ENCODE peak calls at places on chromosome 10, in four cellular contexts. One of them, this sample, is unnamed.

GRCh38 chr10:60952846-60953220 is 8.8 kb upstream of the RHOBTB1 start:
- DNase-seq in heart left ventricle: no peak
- DNase-seq in stomach: no peak
- DNase-seq in A549: no peak
- DNase-seq in this sample: no peak

GRCh38 chr10:97270523-97271154 is 21.8 kb downstream of the ARHGAP19 start:
- DNase-seq in A549: no peak
- DNase-seq in heart left ventricle: no peak
- DNase-seq in stomach: no peak
- DNase-seq in this sample: no peak

GRCh38 chr10:77087406-77087805 is 550.2 kb downstream of the KCNMA1 start:
- DNase-seq in stomach: no peak
- DNase-seq in heart left ventricle: no peak
- DNase-seq in A549: no peak
- DNase-seq in this sample: no peak

GRCh38 chr10:38007551-38007950 is 2.9 kb upstream of the ZNF33A start:
- DNase-seq in A549: no peak
- DNase-seq in stomach: no peak
- DNase-seq in heart left ventricle: no peak
- DNase-seq in this sample: no peak

GRCh38 chr10:118511720-118512119 is 83.7 kb downstream of the PRLHR start:
- DNase-seq in heart left ventricle: no peak
- DNase-seq in A549: no peak
- DNase-seq in stomach: no peak
- DNase-seq in this sample: no peak

GRCh38 chr10:4390219-4390618 is 435.8 kb upstream of the AKR1E2 start:
- DNase-seq in A549: no peak
- DNase-seq in heart left ventricle: no peak
- DNase-seq in stomach: no peak
- DNase-seq in this sample: no peak

GRCh38 chr10:63753807-63754206 is 232.6 kb downstream of the REEP3 start:
- DNase-seq in heart left ventricle: no peak
- DNase-seq in stomach: no peak
- DNase-seq in A549: no peak
- DNase-seq in this sample: no peak

GRCh38 chr10:7606977-7607404 is 59.8 kb downstream of the ITIH5 start:
- DNase-seq in heart left ventricle: no peak
- DNase-seq in stomach: no peak
- DNase-seq in A549: no peak
- DNase-seq in this sample: peak; percentile 58

GRCh38 chr10:71740069-71740468 is 20.5 kb upstream of the C10orf105 start:
- DNase-seq in A549: no peak
- DNase-seq in heart left ventricle: no peak
- DNase-seq in stomach: no peak
- DNase-seq in this sample: no peak

GRCh38 chr10:3886666-3887251 is 101.8 kb upstream of the KLF6 start:
- DNase-seq in stomach: no peak
- DNase-seq in heart left ventricle: no peak
- DNase-seq in A549: peak; percentile 68
- DNase-seq in this sample: no peak

GRCh38 chr10:74063256-74063655 is 65.3 kb downstream of the VCL start:
- DNase-seq in A549: no peak
- DNase-seq in heart left ventricle: no peak
- DNase-seq in stomach: no peak
- DNase-seq in this sample: no peak

GRCh38 chr10:117246997-117247667 is 6.2 kb downstream of the SLC18A2 start:
- DNase-seq in heart left ventricle: no peak
- DNase-seq in stomach: no peak
- DNase-seq in A549: no peak
- DNase-seq in this sample: no peak

GRCh38 chr10:82981137-82981723 is 1106.2 kb downstream of the NRG3 start:
- DNase-seq in heart left ventricle: no peak
- DNase-seq in A549: no peak
- DNase-seq in stomach: no peak
- DNase-seq in this sample: no peak

GRCh38 chr10:84654671-84655070 is 326.3 kb downstream of the CCSER2 start:
- DNase-seq in heart left ventricle: no peak
- DNase-seq in A549: no peak
- DNase-seq in stomach: no peak
- DNase-seq in this sample: no peak

GRCh38 chr10:112898540-112899395 is 51.3 kb upstream of the TCF7L2 start:
- DNase-seq in stomach: peak; percentile 66
- DNase-seq in heart left ventricle: no peak
- DNase-seq in A549: peak; percentile 81
- DNase-seq in this sample: no peak

GRCh38 chr10:104307576-104308438 is 30.5 kb downstream of the ITPRIP start:
- DNase-seq in A549: no peak
- DNase-seq in heart left ventricle: no peak
- DNase-seq in stomach: no peak
- DNase-seq in this sample: no peak

GRCh38 chr10:102408081-102408727 is 10.4 kb downstream of the PSD start:
- DNase-seq in heart left ventricle: no peak
- DNase-seq in stomach: no peak
- DNase-seq in A549: no peak
- DNase-seq in this sample: no peak

GRCh38 chr10:89625041-89625765 is 19.8 kb downstream of the PANK1 start:
- DNase-seq in A549: no peak
- DNase-seq in stomach: no peak
- DNase-seq in heart left ventricle: no peak
- DNase-seq in this sample: no peak

GRCh38 chr10:116146374-116146773 is 126.6 kb downstream of the GFRA1 start:
- DNase-seq in A549: no peak
- DNase-seq in stomach: no peak
- DNase-seq in heart left ventricle: no peak
- DNase-seq in this sample: no peak

GRCh38 chr10:89342219-89342966 is 14.6 kb downstream of the IFIT3 start:
- DNase-seq in stomach: no peak
- DNase-seq in heart left ventricle: no peak
- DNase-seq in A549: peak; percentile 28
- DNase-seq in this sample: no peak

GRCh38 chr10:14879055-14879800 is 562 bp downstream of the SUV39H2 start:
- DNase-seq in stomach: no peak
- DNase-seq in heart left ventricle: no peak
- DNase-seq in A549: peak; percentile 33
- DNase-seq in this sample: no peak

GRCh38 chr10:12212454-12212853 is 16.5 kb downstream of the CDC123 start:
- DNase-seq in heart left ventricle: no peak
- DNase-seq in stomach: no peak
- DNase-seq in A549: no peak
- DNase-seq in this sample: no peak

GRCh38 chr10:73997479-73997805 is 474 bp upstream of the VCL start:
- DNase-seq in A549: peak; percentile 52
- DNase-seq in heart left ventricle: no peak
- DNase-seq in stomach: no peak
- DNase-seq in this sample: no peak

GRCh38 chr10:88999629-89000028 is 9.0 kb downstream of the FAS start:
- DNase-seq in heart left ventricle: no peak
- DNase-seq in stomach: no peak
- DNase-seq in A549: no peak
- DNase-seq in this sample: no peak

GRCh38 chr10:68202965-68203358 is 29.0 kb downstream of the ATOH7 start:
- DNase-seq in heart left ventricle: no peak
- DNase-seq in stomach: no peak
- DNase-seq in A549: no peak
- DNase-seq in this sample: no peak

GRCh38 chr10:12337407-12337806 is 11.9 kb upstream of the CAMK1D start:
- DNase-seq in heart left ventricle: no peak
- DNase-seq in stomach: no peak
- DNase-seq in A549: no peak
- DNase-seq in this sample: no peak

GRCh38 chr10:50309342-50309741 is 58.0 kb upstream of the ASAH2 start:
- DNase-seq in stomach: no peak
- DNase-seq in heart left ventricle: no peak
- DNase-seq in A549: no peak
- DNase-seq in this sample: no peak

GRCh38 chr10:50312464-50313437 is 61.4 kb upstream of the ASAH2 start:
- DNase-seq in stomach: no peak
- DNase-seq in heart left ventricle: no peak
- DNase-seq in A549: no peak
- DNase-seq in this sample: no peak

GRCh38 chr10:50314169-50315071 is 63.1 kb upstream of the ASAH2 start:
- DNase-seq in heart left ventricle: no peak
- DNase-seq in A549: no peak
- DNase-seq in stomach: no peak
- DNase-seq in this sample: no peak

GRCh38 chr10:50316169-50316568 is 64.9 kb upstream of the ASAH2 start:
- DNase-seq in heart left ventricle: no peak
- DNase-seq in stomach: peak; percentile 29
- DNase-seq in A549: no peak
- DNase-seq in this sample: no peak

DNA sequence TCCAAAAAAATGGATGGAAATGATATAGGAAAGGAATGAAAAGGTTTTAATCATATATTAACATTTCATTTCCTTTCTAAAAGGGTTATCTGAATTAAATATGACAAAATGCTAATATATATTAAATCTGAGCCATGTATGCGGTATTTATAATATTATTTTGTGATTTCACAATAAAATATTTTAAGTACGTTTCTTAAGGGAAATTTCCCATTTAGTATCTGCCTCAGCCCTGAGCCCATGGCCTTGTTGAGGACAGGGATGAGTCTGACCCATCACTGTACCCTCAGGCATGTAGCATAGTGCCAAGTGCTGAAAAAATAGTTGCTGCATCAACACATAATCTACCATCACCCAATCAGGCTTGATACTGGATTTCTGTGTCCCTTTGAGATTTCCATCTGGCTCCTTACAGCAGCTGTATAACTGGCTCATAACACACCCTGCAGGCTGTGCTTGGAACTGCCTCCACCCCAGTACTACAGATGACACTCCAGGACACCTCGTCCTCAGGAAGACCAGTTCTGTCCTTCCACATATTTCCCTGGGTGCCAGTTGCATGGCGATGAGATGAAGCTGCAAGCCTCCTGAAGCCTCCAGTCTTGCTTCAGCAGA is 59.4 kb upstream of the ASAH2 start:
- DNase-seq in A549: peak; percentile 25
- DNase-seq in stomach: no peak
- DNase-seq in heart left ventricle: no peak
- DNase-seq in this sample: no peak
- TF ChIP-seq CTCF in A549: peak; percentile 13
- TF ChIP-seq CTCF in stomach: no peak
- TF ChIP-seq CTCF in heart left ventricle: no peak
- TF ChIP-seq CTCF in this sample: no peak

GRCh38 chr10:16652154-16652553 is 130.5 kb upstream of the C1QL3 start:
- DNase-seq in heart left ventricle: no peak
- DNase-seq in stomach: no peak
- DNase-seq in A549: no peak
- DNase-seq in this sample: no peak
- H3K27ac ChIP-seq in heart left ventricle: no peak overlapping the region
- H3K27ac ChIP-seq in stomach: no peak overlapping the region
- H3K27ac ChIP-seq in A549: no peak overlapping the region
- H3K27ac ChIP-seq in this sample: no peak overlapping the region

GRCh38 chr10:21517134-21517982 is 8.1 kb downstream of the SKIDA1 start:
- DNase-seq in stomach: peak; percentile 38
- DNase-seq in heart left ventricle: peak; percentile 86
- DNase-seq in A549: peak; percentile 56
- DNase-seq in this sample: no peak

GRCh38 chr10:21514101-21514807 is 11.2 kb downstream of the SKIDA1 start:
- DNase-seq in A549: no peak
- DNase-seq in heart left ventricle: no peak
- DNase-seq in stomach: no peak
- DNase-seq in this sample: no peak

GRCh38 chr10:21516270-21517131 is 9.0 kb downstream of the SKIDA1 start:
- DNase-seq in stomach: peak; percentile 71
- DNase-seq in A549: no peak
- DNase-seq in heart left ventricle: peak; percentile 83
- DNase-seq in this sample: peak; percentile 76

GRCh38 chr10:21514808-21515580 is 10.5 kb downstream of the SKIDA1 start:
- DNase-seq in A549: no peak
- DNase-seq in stomach: no peak
- DNase-seq in heart left ventricle: no peak
- DNase-seq in this sample: no peak

DNA sequence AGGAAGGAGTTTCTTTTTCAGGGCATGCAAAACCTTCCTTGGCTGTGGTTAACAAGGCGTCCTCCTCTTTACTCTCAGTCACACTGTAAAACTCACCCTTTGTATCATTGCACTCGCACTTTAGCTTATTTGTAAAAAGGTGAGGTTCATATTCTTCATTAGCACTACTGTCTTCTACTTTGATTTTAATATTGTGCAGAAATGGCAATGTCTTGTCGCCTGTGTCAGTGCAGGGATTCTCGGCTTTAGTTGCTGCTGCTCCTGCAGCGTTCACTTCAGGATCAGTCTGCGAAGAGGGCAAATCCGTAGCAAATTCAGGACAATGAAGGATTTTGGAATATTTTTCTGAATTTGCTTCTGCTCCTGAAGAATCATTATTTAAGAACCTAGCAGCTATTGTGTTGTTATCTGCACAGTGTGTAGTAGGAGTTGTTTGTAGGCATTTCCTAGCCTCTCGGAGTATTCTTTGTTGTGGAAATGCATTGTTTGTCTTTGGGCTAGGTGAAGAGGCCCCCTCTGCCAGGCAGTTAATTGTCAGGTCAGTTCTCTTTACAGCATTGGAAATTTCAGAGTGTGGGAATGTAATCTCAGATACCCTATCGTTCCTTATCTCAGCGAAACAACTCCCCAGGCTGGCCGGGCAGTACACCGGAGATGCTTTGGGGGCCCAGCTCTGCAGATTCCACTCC is 9.8 kb downstream of the SKIDA1 start:
- DNase-seq in heart left ventricle: no peak
- DNase-seq in stomach: no peak
- DNase-seq in A549: no peak
- DNase-seq in this sample: no peak
- H3K4me3 ChIP-seq in heart left ventricle: peak overlapping the region; percentile 79
- H3K4me3 ChIP-seq in stomach: peak overlapping the region; percentile 58
- H3K4me3 ChIP-seq in A549: peak overlapping the region; percentile 71
- H3K4me3 ChIP-seq in this sample: peak overlapping the region; percentile 70

GRCh38 chr10:90963331-90963730 is 42.4 kb upstream of the ANKRD1 start:
- DNase-seq in A549: no peak
- DNase-seq in heart left ventricle: no peak
- DNase-seq in stomach: no peak
- DNase-seq in this sample: no peak

GRCh38 chr10:90959826-90960225 is 38.9 kb upstream of the ANKRD1 start:
- DNase-seq in heart left ventricle: no peak
- DNase-seq in stomach: no peak
- DNase-seq in A549: no peak
- DNase-seq in this sample: no peak

GRCh38 chr10:90964781-90965462 is 44.0 kb upstream of the ANKRD1 start:
- DNase-seq in A549: no peak
- DNase-seq in stomach: no peak
- DNase-seq in heart left ventricle: no peak
- DNase-seq in this sample: no peak

GRCh38 chr10:90958781-90959180 is 37.9 kb upstream of the ANKRD1 start:
- DNase-seq in stomach: no peak
- DNase-seq in heart left ventricle: no peak
- DNase-seq in A549: no peak
- DNase-seq in this sample: no peak

DNA sequence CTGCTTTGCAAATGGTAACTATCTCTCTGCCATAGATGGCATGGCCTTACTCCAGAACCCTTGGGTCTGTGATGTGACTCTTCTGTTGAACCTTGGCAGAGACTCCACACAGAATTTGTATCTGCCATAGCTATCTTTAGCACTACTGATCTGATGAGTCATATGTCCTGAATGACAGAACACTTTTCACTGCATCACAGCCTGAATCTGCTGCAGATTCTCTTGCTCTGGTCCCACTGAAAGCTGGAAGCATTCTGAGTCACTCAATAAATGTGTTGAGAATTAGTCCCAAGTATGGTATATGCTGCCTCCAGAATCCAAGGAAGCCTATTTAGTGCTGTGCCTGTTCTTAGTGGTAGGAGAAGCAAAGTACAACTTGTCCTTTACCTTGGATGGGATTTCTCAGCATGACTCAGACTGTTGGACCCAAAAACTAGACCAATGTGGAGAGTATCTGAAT is 39.5 kb upstream of the ANKRD1 start:
- DNase-seq in heart left ventricle: no peak
- DNase-seq in A549: peak; percentile 28
- DNase-seq in stomach: no peak
- DNase-seq in this sample: no peak
- TF ChIP-seq CTCF in heart left ventricle: no peak
- TF ChIP-seq CTCF in A549: no peak
- TF ChIP-seq CTCF in stomach: no peak
- TF ChIP-seq CTCF in this sample: no peak

This sample was measured in coronary artery.